ENCODE peak calls at places on chromosome 19, in eight cellular contexts. X is islet precursor cell; Y is stimulated activated CD4-positive, alpha-beta T cell treated with anti-CD3 and anti-CD28 coated beads, Interleukin-2, amount 100 ng/mL, for 48 hours; B is AG09309; O is stimulated activated naive CD8-positive, alpha-beta T cell treated with anti-CD3 and anti-CD28 coated beads, Interleukin-15, amount 100 ng/mL, for 72 hours; F is fibroblast of pulmonary artery; J is activated T-helper 1 cell treated with anti-CD3 and anti-CD28 coated beads, Interleukin-12 subunit alpha, Interleukin-12 subunit beta, Interleukin-2, Interleukin-4 antibody, amounts not matched to agents 30 ng/mL and 10 ng/mL and 1 ng/mL, durations not matched to agents 14 hours and 24 hours and 36 hours; Z is DMS53. T is an unnamed sample.

GRCh38 chr19:38043649-38044144 is 136.7 kb downstream of the SIPA1L3 start:
- DNase-seq in Z (no peak), X (no peak), F (no peak), B (no peak), J (no peak), Y (no peak), O (no peak), T (no peak)

GRCh38 chr19:10644351-10645007 is 9.7 kb upstream of the ILF3 start:
- DNase-seq in B (peak; percentile 25), Z (peak; percentile 86), F (peak; percentile 79), Y (peak; percentile 79), J (peak; percentile 63), O (peak; percentile 79), X (peak; percentile 94), T (peak; percentile 74)

GRCh38 chr19:13150187-13150918 is at the start of the genes IER2 and STX10:
- DNase-seq in B (peak; percentile 84), J (peak; percentile 92), F (peak; percentile 96), Z (peak; percentile 96), X (peak; percentile 96), O (peak; percentile 95), Y (peak; percentile 88), T (peak; percentile 89)

GRCh38 chr19:49427855-49428546 is 2.8 kb downstream of the GFY start:
- DNase-seq in Z (peak; percentile 67), Y (no peak), X (peak; percentile 68), J (no peak), O (no peak), B (no peak), F (no peak), T (no peak)

GRCh38 chr19:39160889-39161672 is 35.5 kb downstream of the PAK4 start:
- DNase-seq in J (no peak), X (no peak), O (no peak), Z (no peak), B (no peak), F (no peak), Y (no peak), T (no peak)

GRCh38 chr19:29519146-29519545 is 6.6 kb upstream of the VSTM2B start:
- DNase-seq in O (no peak), Z (no peak), F (no peak), X (no peak), J (no peak), Y (no peak), B (no peak), T (no peak)

GRCh38 chr19:41638624-41639023 is 11.8 kb upstream of the CEACAM4 start:
- DNase-seq in O (no peak), X (no peak), J (no peak), Z (no peak), F (no peak), Y (no peak), B (no peak), T (no peak)

GRCh38 chr19:9914315-9915207 is 21.8 kb downstream of the OLFM2 start:
- DNase-seq in Z (peak; percentile 85), B (no peak), Y (peak; percentile 80), J (peak; percentile 69), X (peak; percentile 95), F (peak; percentile 78), O (peak; percentile 86), T (peak; percentile 83)

GRCh38 chr19:4337906-4338440 is 654 bp downstream of the STAP2 start:
- DNase-seq in J (no peak), O (no peak), B (no peak), X (no peak), Z (peak; percentile 70), F (peak; percentile 54), Y (no peak), T (no peak)

GRCh38 chr19:5696196-5697021 is 6.3 kb downstream of the RPL36 start:
- DNase-seq in Z (no peak), X (no peak), O (no peak), Y (no peak), J (no peak), F (no peak), B (no peak), T (no peak)

GRCh38 chr19:34418300-34418699 is 9.9 kb upstream of the UBA2 start:
- DNase-seq in F (no peak), J (no peak), Y (no peak), B (no peak), X (no peak), Z (no peak), O (no peak), T (no peak)

GRCh38 chr19:53879145-53880037 is 2.6 kb upstream of the PRKCG start:
- DNase-seq in J (peak; percentile 84), X (peak; percentile 99), Z (peak; percentile 26), Y (peak; percentile 81), B (no peak), F (peak; percentile 92), O (peak; percentile 83), T (peak; percentile 83)

GRCh38 chr19:7947939-7948338 is 4.5 kb upstream of the TIMM44 start:
- DNase-seq in X (no peak), O (no peak), Y (no peak), Z (peak; percentile 39), F (peak; percentile 32), J (no peak), B (no peak), T (no peak)

GRCh38 chr19:4454952-4455738 is 2.4 kb downstream of the UBXN6 start:
- DNase-seq in B (no peak), O (no peak), F (peak; percentile 68), Z (no peak), J (no peak), Y (no peak), X (no peak), T (no peak)

GRCh38 chr19:13051581-13052165 is 51.0 kb downstream of the LYL1 start:
- DNase-seq in O (no peak), Y (peak; percentile 16), B (no peak), Z (peak; percentile 84), X (peak; percentile 97), F (peak; percentile 42), J (no peak), T (no peak)

GRCh38 chr19:708154-709141 is at the start of gene PALM:
- DNase-seq in B (no peak), Z (no peak), O (no peak), X (peak; percentile 68), J (no peak), Y (no peak), F (no peak), T (no peak)

GRCh38 chr19:15563325-15563794 is 51.7 kb upstream of the CYP4F8 start:
- DNase-seq in Y (no peak), F (no peak), O (no peak), X (no peak), B (no peak), J (no peak), Z (no peak), T (no peak)

GRCh38 chr19:40219721-40220276 is 1.6 kb upstream of the TTC9B start:
- DNase-seq in O (no peak), X (peak; percentile 67), J (no peak), Y (no peak), F (peak; percentile 75), B (no peak), Z (peak; percentile 90), T (no peak)

GRCh38 chr19:2337329-2337707 is 8.8 kb downstream of the SPPL2B start:
- DNase-seq in O (no peak), X (peak; percentile 91), F (peak; percentile 69), B (no peak), Z (peak; percentile 89), Y (no peak), J (no peak), T (no peak)

T was measured in GM06990.